ENCODE peak calls at places on chromosomes 11 and 22, in five cellular contexts. One of them, this sample, is unnamed.

GRCh38 chr11:112977620-112978212 is 16.5 kb downstream of the NCAM1 start:
- DNase-seq in neural crest cell: no peak
- DNase-seq in thoracic aorta: no peak
- DNase-seq in GM13977: no peak
- DNase-seq in lower leg skin: no peak
- DNase-seq in this sample: no peak

GRCh38 chr22:36325163-36326031 is 62.4 kb downstream of the MYH9 start:
- DNase-seq in neural crest cell: no peak
- DNase-seq in thoracic aorta: peak; percentile 82
- DNase-seq in GM13977: no peak
- DNase-seq in lower leg skin: peak; percentile 87
- DNase-seq in this sample: no peak

GRCh38 chr22:33600113-33600512 is 320.2 kb downstream of the LARGE1 start:
- DNase-seq in neural crest cell: no peak
- DNase-seq in thoracic aorta: no peak
- DNase-seq in GM13977: no peak
- DNase-seq in lower leg skin: no peak
- DNase-seq in this sample: no peak

GRCh38 chr22:33401291-33401690 is 343.1 kb upstream of the SYN3 start:
- DNase-seq in neural crest cell: no peak
- DNase-seq in thoracic aorta: no peak
- DNase-seq in GM13977: no peak
- DNase-seq in lower leg skin: no peak
- DNase-seq in this sample: no peak

GRCh38 chr11:73227571-73228211 is 9.6 kb downstream of the P2RY2 start:
- DNase-seq in neural crest cell: no peak
- DNase-seq in thoracic aorta: no peak
- DNase-seq in GM13977: no peak
- DNase-seq in lower leg skin: peak; percentile 86
- DNase-seq in this sample: no peak

GRCh38 chr11:126132319-126132718 is 69.7 kb upstream of the CDON start:
- DNase-seq in neural crest cell: no peak
- DNase-seq in thoracic aorta: no peak
- DNase-seq in GM13977: no peak
- DNase-seq in lower leg skin: no peak
- DNase-seq in this sample: no peak

GRCh38 chr22:11616811-11617210 is 3911.2 kb upstream of the OR11H1 start:
- DNase-seq in neural crest cell: no peak
- DNase-seq in thoracic aorta: no peak
- DNase-seq in GM13977: no peak
- DNase-seq in lower leg skin: no peak
- DNase-seq in this sample: no peak

GRCh38 chr11:61578819-61579218 is 2.1 kb downstream of the SYT7 start:
- DNase-seq in neural crest cell: no peak
- DNase-seq in thoracic aorta: no peak
- DNase-seq in GM13977: no peak
- DNase-seq in lower leg skin: no peak
- DNase-seq in this sample: no peak

GRCh38 chr11:132032555-132032954 is 662.1 kb downstream of the NTM start:
- DNase-seq in neural crest cell: no peak
- DNase-seq in thoracic aorta: no peak
- DNase-seq in GM13977: no peak
- DNase-seq in lower leg skin: no peak
- DNase-seq in this sample: no peak

GRCh38 chr11:125410091-125410490 is 86.0 kb downstream of the FEZ1 start:
- DNase-seq in neural crest cell: peak; percentile 22
- DNase-seq in thoracic aorta: no peak
- DNase-seq in GM13977: no peak
- DNase-seq in lower leg skin: no peak
- DNase-seq in this sample: no peak

GRCh38 chr11:118530180-118530682 is 761 bp upstream of the TMEM25 start:
- DNase-seq in neural crest cell: no peak
- DNase-seq in thoracic aorta: no peak
- DNase-seq in GM13977: no peak
- DNase-seq in lower leg skin: no peak
- DNase-seq in this sample: no peak

GRCh38 chr11:131609921-131610320 is 239.5 kb downstream of the NTM start:
- DNase-seq in neural crest cell: no peak
- DNase-seq in thoracic aorta: no peak
- DNase-seq in GM13977: no peak
- DNase-seq in lower leg skin: no peak
- DNase-seq in this sample: no peak

GRCh38 chr11:69905611-69906452 is 86.6 kb upstream of the FGF3 start:
- DNase-seq in neural crest cell: no peak
- DNase-seq in thoracic aorta: no peak
- DNase-seq in GM13977: no peak
- DNase-seq in lower leg skin: no peak
- DNase-seq in this sample: no peak

GRCh38 chr11:8658210-8658968 is 24.1 kb downstream of the TRIM66 start:
- DNase-seq in neural crest cell: no peak
- DNase-seq in thoracic aorta: no peak
- DNase-seq in GM13977: no peak
- DNase-seq in lower leg skin: no peak
- DNase-seq in this sample: no peak

GRCh38 chr11:2272241-2272945 is 2.0 kb upstream of the ASCL2 start:
- DNase-seq in neural crest cell: no peak
- DNase-seq in thoracic aorta: no peak
- DNase-seq in GM13977: no peak
- DNase-seq in lower leg skin: peak; percentile 61
- DNase-seq in this sample: no peak

GRCh38 chr11:19820100-19820499 is 107.5 kb downstream of the NAV2 start:
- DNase-seq in neural crest cell: no peak
- DNase-seq in thoracic aorta: no peak
- DNase-seq in GM13977: no peak
- DNase-seq in lower leg skin: no peak
- DNase-seq in this sample: no peak

GRCh38 chr11:18677560-18677959 is 21.0 kb upstream of the TMEM86A start:
- DNase-seq in neural crest cell: no peak
- DNase-seq in thoracic aorta: no peak
- DNase-seq in GM13977: no peak
- DNase-seq in lower leg skin: peak; percentile 32
- DNase-seq in this sample: no peak

GRCh38 chr22:37109242-37109917 is at the start of gene TMPRSS6:
- DNase-seq in neural crest cell: no peak
- DNase-seq in thoracic aorta: no peak
- DNase-seq in GM13977: no peak
- DNase-seq in lower leg skin: no peak
- DNase-seq in this sample: no peak

GRCh38 chr11:75816561-75817239 is 1.7 kb downstream of the UVRAG start:
- DNase-seq in neural crest cell: no peak
- DNase-seq in thoracic aorta: no peak
- DNase-seq in GM13977: no peak
- DNase-seq in lower leg skin: no peak
- DNase-seq in this sample: no peak

GRCh38 chr11:60334005-60334620 is 7.1 kb downstream of the MS4A6E start:
- DNase-seq in neural crest cell: peak; percentile 83
- DNase-seq in thoracic aorta: no peak
- DNase-seq in GM13977: peak; percentile 57
- DNase-seq in lower leg skin: peak; percentile 87
- DNase-seq in this sample: peak; percentile 60

GRCh38 chr11:93821617-93822016 is 28.8 kb downstream of the VSTM5 start:
- DNase-seq in neural crest cell: no peak
- DNase-seq in thoracic aorta: no peak
- DNase-seq in GM13977: no peak
- DNase-seq in lower leg skin: no peak
- DNase-seq in this sample: no peak

GRCh38 chr22:42462016-42462415 is 29.8 kb upstream of the NFAM1 start:
- DNase-seq in neural crest cell: no peak
- DNase-seq in thoracic aorta: no peak
- DNase-seq in GM13977: no peak
- DNase-seq in lower leg skin: no peak
- DNase-seq in this sample: no peak

GRCh38 chr22:20131593-20131855 is at the start of gene ZDHHC8:
- DNase-seq in neural crest cell: no peak
- DNase-seq in thoracic aorta: no peak
- DNase-seq in GM13977: peak; percentile 85
- DNase-seq in lower leg skin: no peak
- DNase-seq in this sample: peak; percentile 91

DNA sequence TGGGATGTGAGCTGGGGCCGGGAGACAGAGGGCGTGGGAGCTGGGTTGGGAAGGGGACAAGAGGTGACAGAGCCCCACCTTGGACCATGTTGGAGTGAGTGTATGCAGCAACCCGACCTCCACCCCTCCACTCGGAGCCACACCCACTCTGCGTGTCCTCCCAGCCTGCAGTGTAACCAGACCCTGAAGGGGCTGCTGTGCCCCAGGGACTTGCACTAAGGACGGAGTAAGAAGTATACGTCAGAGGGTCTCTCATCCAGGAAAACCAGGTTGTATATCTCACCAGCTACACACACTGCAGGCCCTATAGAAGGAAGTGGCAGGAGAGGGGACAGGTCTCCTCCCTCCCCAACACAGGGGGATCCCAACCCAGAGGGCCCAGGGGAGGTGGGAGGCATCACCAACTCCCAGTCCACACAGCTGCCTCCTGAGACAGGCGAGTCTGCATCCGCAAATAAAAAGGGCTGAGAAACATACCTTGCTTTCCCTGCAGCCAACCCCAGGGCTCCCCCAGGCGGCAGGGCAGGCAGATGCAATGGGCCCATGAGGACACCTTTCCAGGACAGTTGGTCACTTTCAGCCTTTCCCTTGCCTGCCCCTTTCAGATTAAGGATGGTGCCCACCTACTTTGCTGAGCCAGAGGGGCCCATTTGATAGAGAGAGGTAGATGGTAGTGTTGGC is 180.2 kb downstream of the BRD1 start:
- DNase-seq in neural crest cell: no peak
- DNase-seq in thoracic aorta: no peak
- DNase-seq in GM13977: no peak
- DNase-seq in lower leg skin: no peak
- DNase-seq in this sample: no peak
- TF ChIP-seq CTCF in neural crest cell: no peak
- TF ChIP-seq CTCF in thoracic aorta: no peak
- TF ChIP-seq CTCF in GM13977: no peak
- TF ChIP-seq CTCF in lower leg skin: no peak
- TF ChIP-seq CTCF in this sample: no peak

GRCh38 chr11:36157151-36157519 is 132.1 kb downstream of the COMMD9 start:
- DNase-seq in neural crest cell: no peak
- DNase-seq in thoracic aorta: no peak
- DNase-seq in GM13977: no peak
- DNase-seq in lower leg skin: no peak
- DNase-seq in this sample: no peak
- TF ChIP-seq CTCF in neural crest cell: no peak
- TF ChIP-seq CTCF in thoracic aorta: no peak
- TF ChIP-seq CTCF in GM13977: no peak
- TF ChIP-seq CTCF in lower leg skin: no peak
- TF ChIP-seq CTCF in this sample: no peak

GRCh38 chr11:101844608-101845007 is 70.2 kb upstream of the CEP126 start:
- DNase-seq in neural crest cell: no peak
- DNase-seq in thoracic aorta: no peak
- DNase-seq in GM13977: no peak
- DNase-seq in lower leg skin: no peak
- DNase-seq in this sample: no peak

DNA sequence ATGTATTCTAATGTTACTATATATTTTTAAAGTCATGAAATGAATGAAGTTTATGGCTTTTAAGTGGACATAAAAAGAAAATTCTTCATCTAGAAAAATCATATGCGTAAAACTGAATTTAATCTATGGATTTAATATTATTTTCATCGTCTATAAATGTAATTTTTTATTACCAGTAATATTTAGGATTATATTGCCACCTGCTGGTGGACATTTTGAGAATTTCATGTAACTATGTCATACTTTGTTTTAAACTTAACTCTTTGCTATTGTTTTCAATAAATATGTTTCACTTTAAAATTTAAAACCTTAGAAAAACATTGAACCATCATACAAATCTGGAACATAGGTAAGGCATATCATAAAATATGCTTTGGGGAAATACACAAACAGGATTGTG is 66.5 kb upstream of the CEP126 start:
- DNase-seq in neural crest cell: no peak
- DNase-seq in thoracic aorta: no peak
- DNase-seq in GM13977: no peak
- DNase-seq in lower leg skin: no peak
- DNase-seq in this sample: no peak
- TF ChIP-seq CTCF in neural crest cell: peak; percentile 76
- TF ChIP-seq CTCF in thoracic aorta: peak; percentile 50
- TF ChIP-seq CTCF in GM13977: no peak
- TF ChIP-seq CTCF in lower leg skin: no peak
- TF ChIP-seq CTCF in this sample: no peak

GRCh38 chr11:65431452-65432132 is 9.0 kb downstream of the NEAT1 start:
- DNase-seq in neural crest cell: no peak
- DNase-seq in thoracic aorta: no peak
- DNase-seq in GM13977: no peak
- DNase-seq in lower leg skin: peak; percentile 48
- DNase-seq in this sample: no peak

GRCh38 chr11:65432133-65432650 is 9.6 kb downstream of the NEAT1 start:
- DNase-seq in neural crest cell: no peak
- DNase-seq in thoracic aorta: no peak
- DNase-seq in GM13977: no peak
- DNase-seq in lower leg skin: no peak
- DNase-seq in this sample: no peak

GRCh38 chr11:65433657-65434056 is 11.1 kb downstream of the NEAT1 start:
- DNase-seq in neural crest cell: no peak
- DNase-seq in thoracic aorta: no peak
- DNase-seq in GM13977: no peak
- DNase-seq in lower leg skin: peak; percentile 77
- DNase-seq in this sample: no peak

GRCh38 chr11:65434057-65434666 is 11.6 kb downstream of the NEAT1 start:
- DNase-seq in neural crest cell: no peak
- DNase-seq in thoracic aorta: no peak
- DNase-seq in GM13977: no peak
- DNase-seq in lower leg skin: peak; percentile 77
- DNase-seq in this sample: no peak

GRCh38 chr11:65432686-65433582 is 10.3 kb downstream of the NEAT1 start:
- DNase-seq in neural crest cell: no peak
- DNase-seq in thoracic aorta: no peak
- DNase-seq in GM13977: no peak
- DNase-seq in lower leg skin: no peak
- DNase-seq in this sample: no peak
- TF ChIP-seq CTCF in neural crest cell: peak; percentile 53
- TF ChIP-seq CTCF in thoracic aorta: peak; percentile 13
- TF ChIP-seq CTCF in GM13977: peak; percentile 45
- TF ChIP-seq CTCF in lower leg skin: no peak
- TF ChIP-seq CTCF in this sample: peak; percentile 15

GRCh38 chr22:25172153-25172552 is 27.5 kb upstream of the CRYBB3 start:
- DNase-seq in neural crest cell: no peak
- DNase-seq in thoracic aorta: no peak
- DNase-seq in GM13977: peak; percentile 59
- DNase-seq in lower leg skin: no peak
- DNase-seq in this sample: peak; percentile 58
- TF ChIP-seq CTCF in neural crest cell: peak; percentile 48
- TF ChIP-seq CTCF in thoracic aorta: peak; percentile 40
- TF ChIP-seq CTCF in GM13977: peak; percentile 42
- TF ChIP-seq CTCF in lower leg skin: no peak
- TF ChIP-seq CTCF in this sample: peak; percentile 39

DNA sequence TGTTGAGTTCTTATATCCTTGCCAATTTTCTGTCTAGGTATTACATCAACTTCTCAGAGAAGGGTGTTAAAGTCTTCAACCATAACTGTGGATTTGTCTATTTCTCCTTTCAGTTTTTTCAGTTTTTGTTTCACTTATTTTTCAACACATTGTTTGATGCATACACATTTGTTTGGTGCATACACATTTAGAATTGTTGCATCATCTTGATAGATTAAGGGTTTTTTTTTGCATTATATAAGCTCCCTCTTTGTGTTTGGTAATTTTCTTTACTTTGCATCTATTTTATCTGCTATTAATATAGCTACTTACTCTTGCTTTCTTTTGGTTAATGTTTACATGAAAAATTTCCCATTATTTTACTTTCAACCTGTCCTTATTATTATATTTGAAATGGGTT is 20.8 kb upstream of the TRAF6 start:
- DNase-seq in neural crest cell: no peak
- DNase-seq in thoracic aorta: no peak
- DNase-seq in GM13977: no peak
- DNase-seq in lower leg skin: no peak
- DNase-seq in this sample: no peak
- TF ChIP-seq CTCF in neural crest cell: no peak
- TF ChIP-seq CTCF in thoracic aorta: no peak
- TF ChIP-seq CTCF in GM13977: no peak
- TF ChIP-seq CTCF in lower leg skin: no peak
- TF ChIP-seq CTCF in this sample: no peak